ENCODE peak calls at places on chromosomes 7 and 10, in six cellular contexts. P, H, J, Y, S and R are unnamed samples. For H3K4me1, the result is how much of the 10 kb centered on the place peaks cover.

GRCh38 chr7:51351661-51352060 is 35.1 kb upstream of the COBL start:
- DNase-seq in P (no peak), H (no peak), J (peak), Y (no peak), S (no peak), R (no peak)

GRCh38 chr10:129031233-129032150 is 435.5 kb upstream of the MGMT start:
- DNase-seq in P (peak), H (no peak), J (peak), Y (peak), S (peak), R (no peak)

GRCh38 chr10:43234471-43235041 is 32.3 kb downstream of the RASGEF1A start:
- DNase-seq in P (no peak), H (peak), J (no peak), Y (no peak), S (no peak), R (no peak)

GRCh38 chr10:110576220-110576619 is 8.7 kb downstream of the SMC3 start:
- DNase-seq in P (no peak), H (no peak), J (peak), Y (no peak), S (peak), R (no peak)

GRCh38 chr7:68964060-68964459 is 634.2 kb upstream of the AUTS2 start:
- DNase-seq in P (no peak), H (no peak), J (peak), Y (no peak), S (no peak), R (no peak)

GRCh38 chr7:132783824-132784223 is 207.6 kb upstream of the PLXNA4 start:
- DNase-seq in P (no peak), H (no peak), J (peak), Y (no peak), S (peak), R (no peak)

GRCh38 chr7:116776610-116777289 is 85.6 kb upstream of the CAPZA2 start:
- DNase-seq in P (no peak), H (peak), J (peak), Y (no peak), S (peak), R (no peak)

GRCh38 chr10:7409045-7409731 is 1.6 kb downstream of the SFMBT2 start:
- DNase-seq in P (peak), H (peak), J (peak), Y (peak), S (no peak), R (no peak)

GRCh38 chr7:2321020-2321419 is 6.8 kb upstream of the SNX8 start:
- DNase-seq in P (no peak), H (no peak), J (peak), Y (no peak), S (peak), R (no peak)

DNA sequence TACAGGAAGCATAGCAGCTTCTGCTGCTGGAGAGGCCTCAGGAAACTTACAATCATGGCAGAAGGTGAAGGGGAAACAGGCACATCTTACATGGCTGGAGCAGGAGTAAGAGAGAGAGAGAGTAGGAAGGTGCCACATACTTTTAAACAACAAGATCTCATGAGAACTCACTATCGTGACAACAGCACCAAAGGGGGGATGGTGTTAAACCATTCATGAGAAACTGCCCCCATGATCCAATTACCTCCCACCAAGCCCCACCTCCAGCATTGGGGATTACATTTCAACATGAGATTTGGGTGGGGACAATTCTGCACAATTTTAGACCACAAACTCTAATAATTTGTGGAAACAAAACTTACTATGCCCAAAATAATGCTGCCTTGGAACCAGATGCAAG is 16.8 kb upstream of the ARMC3 start:
- DNase-seq in P (no peak), H (no peak), J (no peak), Y (no peak), S (no peak), R (no peak)
- H3K4me1 ChIP-seq in P (under half), H (under half), J (under half), Y (under half), S (under half), R (under half)

GRCh38 chr10:28020080-28020860 is 21.4 kb upstream of the ODAD2 start:
- DNase-seq in P (no peak), H (no peak), J (no peak), Y (no peak), S (no peak), R (no peak)

GRCh38 chr10:28020993-28021982 is 22.4 kb upstream of the ODAD2 start:
- DNase-seq in P (no peak), H (no peak), J (peak), Y (no peak), S (no peak), R (no peak)
- H3K4me3 ChIP-seq in P (no peak), H (no peak), J (no peak), Y (no peak), S (no peak), R (no peak)

GRCh38 chr10:35348609-35349388 is 12.5 kb downstream of the CCNY start:
- DNase-seq in P (no peak), H (no peak), J (no peak), Y (no peak), S (no peak), R (no peak)
- H3K4me1 ChIP-seq in P (under half), H (under half), J (under half), Y (half or more), S (under half), R (under half)

DNA sequence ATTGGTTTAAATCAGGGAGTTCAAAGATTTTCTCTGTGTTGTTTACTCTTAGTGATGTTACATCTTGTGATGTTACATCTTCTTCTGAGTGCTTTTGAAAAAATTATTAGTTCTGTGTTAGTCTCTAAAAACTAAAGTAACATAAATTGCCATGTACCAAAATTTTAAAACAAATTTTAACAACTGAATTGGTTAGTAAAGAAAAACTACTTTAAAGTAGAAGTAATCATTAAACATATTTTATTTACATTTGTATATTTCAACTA is 5.2 kb upstream of the IGF2BP3 start:
- DNase-seq in P (no peak), H (no peak), J (no peak), Y (no peak), S (no peak), R (no peak)
- H3K4me3 ChIP-seq in P (no peak), H (no peak), J (no peak), Y (no peak), S (no peak), R (peak)

GRCh38 chr10:19845963-19846362 is 29.7 kb downstream of the PLXDC2 start:
- DNase-seq in P (no peak), H (no peak), J (peak), Y (no peak), S (no peak), R (no peak)
- H3K4me1 ChIP-seq in P (under half), H (under half), J (under half), Y (under half), S (under half), R (under half)